ENCODE peak calls at places on chromosomes 6 and 20, in seven cellular contexts. V, T, Y, S, A, C and P are unnamed samples.

GRCh38 chr6:170117111-170117972 is 173.5 kb downstream of the DLL1 start:
- DNase-seq in V (peak; percentile 10), T (no peak), Y (no peak), S (no peak), A (no peak), C (no peak), P (no peak)

GRCh38 chr20:1177680-1178079 is 7.1 kb downstream of the TMEM74B start:
- DNase-seq in V (no peak), T (no peak), Y (no peak), S (no peak), A (no peak), C (peak; percentile 47), P (peak; percentile 77)

GRCh38 chr6:105596284-105596755 is 193.4 kb upstream of the PREP start:
- DNase-seq in V (no peak), T (peak; percentile 30), Y (no peak), S (no peak), A (no peak), C (no peak), P (no peak)

GRCh38 chr6:29828471-29828797 is 809 bp downstream of the HLA-G start:
- DNase-seq in V (no peak), T (no peak), Y (no peak), S (peak; percentile 39), A (no peak), C (peak; percentile 25), P (peak; percentile 80)

GRCh38 chr6:73509851-73510250 is 11.0 kb downstream of the EEF1A1 start:
- DNase-seq in V (no peak), T (no peak), Y (no peak), S (no peak), A (no peak), C (no peak), P (no peak)

GRCh38 chr6:147759088-147759487 is 250.6 kb downstream of the SAMD5 start:
- DNase-seq in V (no peak), T (no peak), Y (no peak), S (peak; percentile 24), A (no peak), C (no peak), P (no peak)

GRCh38 chr20:32537657-32538525 is 47.2 kb downstream of the NOL4L start:
- DNase-seq in V (no peak), T (peak; percentile 64), Y (no peak), S (no peak), A (no peak), C (peak; percentile 88), P (peak; percentile 64)

GRCh38 chr6:95384988-95385387 is 192.3 kb upstream of the MANEA start:
- DNase-seq in V (no peak), T (no peak), Y (no peak), S (no peak), A (no peak), C (no peak), P (no peak)

GRCh38 chr6:45420909-45421699 is 43.4 kb upstream of the SUPT3H start:
- DNase-seq in V (no peak), T (peak; percentile 6), Y (no peak), S (no peak), A (no peak), C (peak; percentile 27), P (peak; percentile 47)